ENCODE peak calls at places on chromosome 5, in five cellular contexts. One of them, this sample, is unnamed.

GRCh38 chr5:176601901-176602300 is 8.1 kb downstream of the GPRIN1 start:
- DNase-seq in PC-3: no peak
- DNase-seq in fibroblast of lung: no peak
- DNase-seq in mammary epithelial cell: no peak
- DNase-seq in MM.1S: no peak
- DNase-seq in this sample: no peak

GRCh38 chr5:50359187-50359586 is 81.9 kb downstream of the EMB start:
- DNase-seq in mammary epithelial cell: no peak
- DNase-seq in fibroblast of lung: no peak
- DNase-seq in MM.1S: no peak
- DNase-seq in PC-3: no peak
- DNase-seq in this sample: no peak

GRCh38 chr5:175590471-175590881 is 67.4 kb upstream of the HRH2 start:
- DNase-seq in mammary epithelial cell: peak; percentile 79
- DNase-seq in MM.1S: no peak
- DNase-seq in PC-3: peak; percentile 35
- DNase-seq in fibroblast of lung: peak; percentile 95
- DNase-seq in this sample: peak; percentile 24

GRCh38 chr5:123755587-123756324 is 243.8 kb downstream of the CSNK1G3 start:
- DNase-seq in mammary epithelial cell: no peak
- DNase-seq in MM.1S: no peak
- DNase-seq in fibroblast of lung: peak; percentile 92
- DNase-seq in PC-3: peak; percentile 4
- DNase-seq in this sample: no peak

GRCh38 chr5:17951392-17952169 is 317.3 kb downstream of the TAF11L14 start:
- DNase-seq in fibroblast of lung: no peak
- DNase-seq in MM.1S: no peak
- DNase-seq in PC-3: peak; percentile 98
- DNase-seq in mammary epithelial cell: peak; percentile 54
- DNase-seq in this sample: peak; percentile 16

GRCh38 chr5:96816991-96817390 is 9.2 kb upstream of the ERAP1 start:
- DNase-seq in MM.1S: peak; percentile 19
- DNase-seq in fibroblast of lung: no peak
- DNase-seq in PC-3: no peak
- DNase-seq in mammary epithelial cell: no peak
- DNase-seq in this sample: no peak

GRCh38 chr5:80136751-80137272 is 101.7 kb downstream of the THBS4 start:
- DNase-seq in mammary epithelial cell: no peak
- DNase-seq in PC-3: no peak
- DNase-seq in fibroblast of lung: no peak
- DNase-seq in MM.1S: no peak
- DNase-seq in this sample: no peak

GRCh38 chr5:108548684-108549596 is 167.0 kb upstream of the FBXL17 start:
- DNase-seq in PC-3: no peak
- DNase-seq in fibroblast of lung: no peak
- DNase-seq in mammary epithelial cell: no peak
- DNase-seq in MM.1S: no peak
- DNase-seq in this sample: no peak

GRCh38 chr5:96344678-96345612 is 88.1 kb downstream of the PCSK1 start:
- DNase-seq in MM.1S: peak; percentile 77
- DNase-seq in mammary epithelial cell: peak; percentile 49
- DNase-seq in fibroblast of lung: peak; percentile 71
- DNase-seq in PC-3: peak; percentile 85
- DNase-seq in this sample: peak; percentile 73

GRCh38 chr5:91281409-91281808 is 101.7 kb downstream of the ARRDC3 start:
- DNase-seq in PC-3: peak; percentile 62
- DNase-seq in MM.1S: no peak
- DNase-seq in fibroblast of lung: peak; percentile 91
- DNase-seq in mammary epithelial cell: peak; percentile 77
- DNase-seq in this sample: no peak

GRCh38 chr5:138338411-138339085 is 482 bp downstream of the FAM53C start:
- DNase-seq in PC-3: no peak
- DNase-seq in mammary epithelial cell: no peak
- DNase-seq in MM.1S: no peak
- DNase-seq in fibroblast of lung: no peak
- DNase-seq in this sample: no peak

GRCh38 chr5:66769839-66770617 is 173.8 kb downstream of the MAST4 start:
- DNase-seq in MM.1S: no peak
- DNase-seq in PC-3: no peak
- DNase-seq in fibroblast of lung: peak; percentile 21
- DNase-seq in mammary epithelial cell: no peak
- DNase-seq in this sample: peak; percentile 30

GRCh38 chr5:81768960-81769452 is 18.1 kb upstream of the SSBP2 start:
- DNase-seq in PC-3: peak; percentile 87
- DNase-seq in fibroblast of lung: peak; percentile 89
- DNase-seq in mammary epithelial cell: peak; percentile 90
- DNase-seq in MM.1S: peak; percentile 54
- DNase-seq in this sample: peak; percentile 45

GRCh38 chr5:126403156-126403555 is 20.1 kb upstream of the GRAMD2B start:
- DNase-seq in fibroblast of lung: no peak
- DNase-seq in mammary epithelial cell: no peak
- DNase-seq in PC-3: no peak
- DNase-seq in MM.1S: no peak
- DNase-seq in this sample: no peak

GRCh38 chr5:67404261-67405100 is 207.9 kb upstream of the CD180 start:
- DNase-seq in MM.1S: no peak
- DNase-seq in fibroblast of lung: peak; percentile 75
- DNase-seq in mammary epithelial cell: peak; percentile 80
- DNase-seq in PC-3: peak; percentile 57
- DNase-seq in this sample: peak; percentile 53

GRCh38 chr5:143181173-143181572 is 222.3 kb downstream of the NR3C1 start:
- DNase-seq in PC-3: no peak
- DNase-seq in MM.1S: no peak
- DNase-seq in mammary epithelial cell: no peak
- DNase-seq in fibroblast of lung: no peak
- DNase-seq in this sample: no peak

DNA sequence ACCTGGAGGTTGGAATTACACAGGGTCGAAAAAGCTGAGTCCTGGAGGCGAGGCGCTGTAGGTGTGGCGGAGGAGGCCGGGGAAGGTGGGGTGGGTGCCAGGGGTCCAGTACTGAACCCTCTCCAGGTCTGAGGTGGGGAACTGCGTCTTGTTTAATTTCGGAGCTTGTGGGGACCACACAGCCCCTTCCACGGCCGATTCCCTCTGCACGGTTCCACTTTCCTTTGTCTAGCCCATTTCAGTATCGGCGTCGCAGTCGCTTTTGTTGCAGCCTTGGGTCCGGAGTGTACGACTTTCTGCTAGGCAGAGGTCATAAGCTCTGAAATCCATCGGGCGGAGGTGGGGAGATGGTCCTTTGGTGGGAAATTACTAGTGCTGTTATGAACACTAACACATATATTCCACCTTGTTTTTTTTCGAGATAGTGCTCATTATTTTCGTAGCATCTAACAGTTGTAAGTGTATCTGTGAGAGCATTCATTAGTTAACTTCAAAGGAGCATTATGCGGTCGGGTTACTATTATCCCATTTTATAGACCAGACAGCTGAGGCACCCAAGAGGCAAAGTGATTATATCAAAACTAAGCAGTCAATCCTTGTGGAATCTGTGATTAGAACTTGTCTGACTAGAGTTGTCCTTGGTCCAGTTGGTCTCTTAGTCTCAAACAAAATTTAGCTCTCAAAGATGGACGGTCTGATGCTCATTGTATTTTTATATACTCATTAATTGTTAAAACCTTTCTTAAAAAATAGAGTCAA is 737 bp downstream of the RNF180 start:
- DNase-seq in mammary epithelial cell: no peak
- DNase-seq in MM.1S: no peak
- DNase-seq in PC-3: peak; percentile 34
- DNase-seq in fibroblast of lung: peak; percentile 14
- DNase-seq in this sample: no peak
- TF ChIP-seq EZH2 in mammary epithelial cell: peak; percentile 86
- TF ChIP-seq EZH2 in MM.1S: no peak
- TF ChIP-seq EZH2 in PC-3: no peak
- TF ChIP-seq EZH2 in fibroblast of lung: no peak
- TF ChIP-seq EZH2 in this sample: no peak

GRCh38 chr5:33008751-33009418 is 297.8 kb downstream of the NPR3 start:
- DNase-seq in mammary epithelial cell: peak; percentile 93
- DNase-seq in fibroblast of lung: peak; percentile 22
- DNase-seq in MM.1S: no peak
- DNase-seq in PC-3: peak; percentile 91
- DNase-seq in this sample: peak; percentile 66
- TF ChIP-seq CTCF in mammary epithelial cell: no peak
- TF ChIP-seq CTCF in fibroblast of lung: no peak
- TF ChIP-seq CTCF in MM.1S: no peak
- TF ChIP-seq CTCF in PC-3: no peak
- TF ChIP-seq CTCF in this sample: no peak

GRCh38 chr5:118646917-118647316 is 341.4 kb downstream of the DTWD2 start:
- DNase-seq in mammary epithelial cell: no peak
- DNase-seq in MM.1S: no peak
- DNase-seq in PC-3: no peak
- DNase-seq in fibroblast of lung: no peak
- DNase-seq in this sample: no peak
- TF ChIP-seq EZH2 in mammary epithelial cell: no peak
- TF ChIP-seq EZH2 in MM.1S: no peak
- TF ChIP-seq EZH2 in PC-3: no peak
- TF ChIP-seq EZH2 in fibroblast of lung: no peak
- TF ChIP-seq EZH2 in this sample: no peak

DNA sequence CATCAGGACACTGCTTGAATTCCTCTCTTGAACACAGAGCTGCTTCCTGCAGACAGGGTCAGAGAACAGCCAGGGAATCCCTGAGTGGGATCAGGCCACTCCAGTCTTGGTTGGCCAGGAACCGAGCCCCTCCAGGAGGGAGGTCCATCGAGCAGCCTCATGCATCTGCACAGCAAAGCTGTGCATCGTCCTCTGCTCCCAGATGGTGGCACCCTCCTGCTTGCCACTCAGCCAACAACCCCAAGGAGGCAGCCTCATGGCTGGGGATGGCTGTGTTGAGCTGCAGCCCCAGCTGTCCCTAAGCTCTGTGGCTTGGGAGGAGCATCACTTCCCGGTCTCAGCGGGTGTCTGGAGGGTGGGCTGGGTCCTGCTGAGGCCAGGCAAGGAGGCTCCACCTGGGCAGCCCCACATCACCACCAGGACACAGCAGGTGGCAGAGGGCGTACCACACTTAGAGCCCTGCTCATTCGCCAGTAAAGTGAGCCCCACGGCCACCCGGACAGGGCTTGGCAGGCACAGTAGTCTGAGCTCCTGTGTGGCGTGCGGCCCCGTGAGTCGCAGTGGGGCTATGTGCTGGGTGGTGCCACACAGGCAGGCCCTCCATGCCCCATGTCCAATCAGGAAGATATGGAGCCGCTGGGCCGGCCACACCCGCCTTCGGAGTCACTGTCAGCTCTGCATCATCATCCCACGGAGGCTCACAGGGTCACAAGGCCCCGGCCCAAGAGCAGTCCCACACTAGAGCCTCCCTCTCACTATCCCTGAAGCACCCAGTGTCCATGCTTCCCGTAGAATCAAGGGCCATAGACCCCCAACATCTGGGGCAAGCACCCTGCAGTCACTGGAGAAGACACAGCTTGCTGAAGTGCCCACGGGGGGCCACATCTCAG is 11.9 kb downstream of the LPCAT1 start:
- DNase-seq in PC-3: peak; percentile 67
- DNase-seq in fibroblast of lung: peak; percentile 37
- DNase-seq in mammary epithelial cell: peak; percentile 47
- DNase-seq in MM.1S: no peak
- DNase-seq in this sample: no peak
- TF ChIP-seq CTCF in PC-3: peak; percentile 64
- TF ChIP-seq CTCF in fibroblast of lung: peak; percentile 39
- TF ChIP-seq CTCF in mammary epithelial cell: no peak
- TF ChIP-seq CTCF in MM.1S: peak; percentile 14
- TF ChIP-seq CTCF in this sample: no peak

GRCh38 chr5:161548472-161549094 is 2.1 kb upstream of the GABRB2 start:
- DNase-seq in MM.1S: no peak
- DNase-seq in mammary epithelial cell: no peak
- DNase-seq in fibroblast of lung: no peak
- DNase-seq in PC-3: no peak
- DNase-seq in this sample: peak; percentile 19
- TF ChIP-seq EZH2 in MM.1S: no peak
- TF ChIP-seq EZH2 in mammary epithelial cell: peak; percentile 80
- TF ChIP-seq EZH2 in fibroblast of lung: no peak
- TF ChIP-seq EZH2 in PC-3: no peak
- TF ChIP-seq EZH2 in this sample: no peak

This sample was measured in hepatocyte.